ENCODE peak calls at places on chromosomes 16 and 17, in six cellular contexts. X is neural progenitor cell, T is OCI-LY7, I is GM23248, V is GM23338, F is hepatocyte. U is an unnamed sample.
A peak's percentile ranks its signal among the peaks of the same experiment; 100 is the strongest.

GRCh38 chr17:8785547-8786412 is 13.4 kb downstream of the MFSD6L start:
- DNase-seq in X (peak; percentile 86), I (peak; percentile 72), F (peak; percentile 83), V (peak; percentile 95), T (peak; percentile 34), U (peak; percentile 53)

GRCh38 chr16:4984174-4985000 is 26.3 kb downstream of the SEC14L5 start:
- DNase-seq in X (no peak), V (no peak), T (no peak), I (peak; percentile 9), F (no peak), U (no peak)

GRCh38 chr16:74465851-74466685 is 44.8 kb upstream of the CLEC18B start:
- DNase-seq in I (no peak), X (no peak), T (no peak), F (no peak), V (no peak), U (no peak)

GRCh38 chr17:74452027-74452840 is 14.2 kb upstream of the CD300A start:
- DNase-seq in T (no peak), X (no peak), F (no peak), V (no peak), I (peak; percentile 30), U (no peak)

GRCh38 chr16:65744401-65744800 is 622.1 kb upstream of the CDH5 start:
- DNase-seq in F (no peak), T (no peak), I (no peak), V (no peak), X (no peak), U (no peak)

GRCh38 chr16:3738128-3738527 is 20.8 kb upstream of the TRAP1 start:
- DNase-seq in X (no peak), F (no peak), T (no peak), V (no peak), I (no peak), U (no peak)

GRCh38 chr16:4263504-4264436 is 9.1 kb downstream of the TFAP4 start:
- DNase-seq in F (peak; percentile 86), I (peak; percentile 89), T (peak; percentile 30), V (peak; percentile 89), X (peak; percentile 73), U (no peak)

GRCh38 chr16:86484240-86484639 is 26.1 kb upstream of the FOXF1 start:
- DNase-seq in I (no peak), T (no peak), F (no peak), X (no peak), V (no peak), U (no peak)

GRCh38 chr16:53043986-53044571 is 8.6 kb downstream of the CHD9NB start:
- DNase-seq in X (peak; percentile 67), V (peak; percentile 94), F (peak; percentile 23), I (no peak), T (no peak), U (no peak)

GRCh38 chr17:64147110-64148016 is 17.4 kb upstream of the ERN1 start:
- DNase-seq in V (peak; percentile 25), F (no peak), X (no peak), T (peak; percentile 55), I (peak; percentile 36), U (peak; percentile 31)

GRCh38 chr17:73232587-73233373 is 28.9 kb downstream of the CPSF4L start:
- DNase-seq in T (peak; percentile 58), V (peak; percentile 63), X (peak; percentile 73), I (peak; percentile 67), F (peak; percentile 67), U (peak; percentile 53)

GRCh38 chr16:58114827-58115825 is 14.1 kb downstream of the CFAP20 start:
- DNase-seq in F (peak; percentile 58), I (peak; percentile 8), T (no peak), V (no peak), X (no peak), U (no peak)

GRCh38 chr17:5788266-5788900 is 204.1 kb upstream of the NLRP1 start:
- DNase-seq in T (no peak), V (no peak), I (peak; percentile 63), X (no peak), F (no peak), U (no peak)

GRCh38 chr17:81731271-81731670 is 19.2 kb downstream of the SLC25A10 start:
- DNase-seq in I (peak; percentile 67), V (no peak), X (no peak), F (peak; percentile 68), T (no peak), U (peak; percentile 47)

GRCh38 chr16:72202014-72202413 is 30.1 kb upstream of the PMFBP1 start:
- DNase-seq in V (no peak), X (no peak), I (peak; percentile 34), F (no peak), T (no peak), U (no peak)

GRCh38 chr17:2564876-2565275 is 28.6 kb upstream of the PAFAH1B1 start:
- DNase-seq in I (no peak), F (peak; percentile 45), X (no peak), T (no peak), V (no peak), U (no peak)

GRCh38 chr16:70749006-70749678 is 51.8 kb downstream of the VAC14 start:
- DNase-seq in T (no peak), I (no peak), F (no peak), V (no peak), X (no peak), U (no peak)

GRCh38 chr17:40068917-40069750 is 6.4 kb downstream of the THRA start:
- DNase-seq in F (peak; percentile 93), T (peak; percentile 70), X (peak; percentile 60), V (peak; percentile 76), I (peak; percentile 94), U (peak; percentile 66)

GRCh38 chr17:8393470-8394231 is 4.0 kb downstream of the RNF222 start:
- DNase-seq in X (no peak), V (no peak), I (no peak), F (no peak), T (peak; percentile 71), U (peak; percentile 41)

GRCh38 chr17:80031691-80032480 is 3.8 kb downstream of the TBC1D16 start:
- DNase-seq in T (no peak), V (no peak), F (no peak), X (no peak), I (no peak), U (peak; percentile 12)

GRCh38 chr16:8893426-8893825 is 11.3 kb downstream of the LITAFD start:
- DNase-seq in X (no peak), F (no peak), T (no peak), I (no peak), V (peak; percentile 32), U (no peak)

GRCh38 chr17:74245145-74245817 is 28.8 kb upstream of the DNAI2 start:
- DNase-seq in F (no peak), X (peak; percentile 91), T (no peak), V (peak; percentile 84), I (no peak), U (no peak)

GRCh38 chr17:77451271-77451893 is 310.6 kb downstream of the SEC14L1 start:
- DNase-seq in F (peak; percentile 91), T (peak; percentile 84), X (peak; percentile 97), I (peak; percentile 78), V (peak; percentile 95), U (peak; percentile 27)

GRCh38 chr17:54903375-54903774 is 2.7 kb downstream of the TOM1L1 start:
- DNase-seq in X (no peak), T (no peak), V (no peak), F (peak; percentile 44), I (peak; percentile 10), U (no peak)

DNA sequence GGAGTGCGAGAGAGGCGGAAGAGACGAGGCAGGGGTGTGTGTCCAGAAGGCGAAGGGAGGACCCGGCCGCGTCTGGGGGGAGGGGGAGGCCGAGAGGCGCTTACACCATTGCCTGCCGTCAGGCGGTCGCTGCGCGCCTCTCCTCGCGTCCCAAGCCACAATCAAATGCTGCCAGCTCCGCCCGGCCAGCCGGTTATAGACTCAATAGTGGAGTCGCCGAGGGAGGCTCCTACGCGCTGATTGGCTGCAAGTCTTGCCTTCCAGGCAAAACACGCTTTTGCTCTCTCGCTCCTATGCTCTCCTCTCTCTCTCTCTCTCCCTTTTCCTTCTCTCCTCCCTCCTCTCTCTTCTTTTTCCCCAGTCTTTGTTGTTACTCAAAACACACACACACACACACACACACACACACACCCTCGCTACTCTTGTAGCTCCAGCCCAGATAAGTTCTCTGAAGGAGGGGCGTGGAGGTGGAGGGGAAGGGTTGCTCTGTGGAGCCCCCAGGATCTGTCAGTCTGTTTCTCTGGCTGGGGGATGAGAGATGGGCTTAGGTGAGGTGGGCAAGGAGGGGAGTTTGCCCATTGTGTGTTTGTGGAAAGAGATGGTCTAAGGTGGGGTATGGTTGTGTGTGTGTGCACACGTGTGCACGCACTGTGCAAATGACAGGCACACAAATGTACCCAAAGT is at the start of gene DLX3:
- DNase-seq in T (no peak), F (peak; percentile 89), V (peak; percentile 93), I (peak; percentile 91), X (peak; percentile 95), U (no peak)
- TF ChIP-seq EZH2phosphoT487 in T (no peak), F (no peak), V (no peak), I (no peak), X (no peak), U (no peak)

DNA sequence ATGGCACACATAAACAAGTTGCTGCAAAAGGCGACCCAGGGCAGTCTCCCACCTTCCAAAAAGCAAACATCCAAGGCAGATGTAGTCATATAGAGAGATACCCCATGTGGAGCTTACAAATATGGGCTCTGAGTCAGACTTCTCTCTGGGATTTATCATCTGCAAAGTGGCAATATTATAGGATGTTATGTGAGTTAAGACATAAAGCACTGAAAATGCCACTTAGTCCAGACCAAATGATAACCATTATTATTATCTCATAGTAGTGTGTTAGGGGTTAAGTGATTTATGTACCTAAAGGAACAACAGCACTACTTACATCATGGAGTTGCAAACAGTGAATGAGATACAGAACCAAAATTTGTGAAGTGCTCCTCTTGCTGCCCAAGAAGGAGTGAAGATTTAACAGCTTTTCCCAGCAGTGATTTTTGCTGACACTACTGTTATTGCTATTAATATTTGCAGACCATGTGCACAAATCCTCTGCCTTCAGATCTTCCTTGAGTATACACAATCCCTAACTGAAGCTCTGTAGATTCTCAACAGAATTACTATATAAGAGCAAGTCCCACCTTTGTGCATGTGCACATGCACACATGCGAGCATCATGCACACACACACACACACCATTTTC is 560.0 kb upstream of the SALL1 start:
- DNase-seq in I (no peak), F (no peak), X (no peak), V (no peak), T (no peak), U (no peak)
- TF ChIP-seq EZH2phosphoT487 in I (no peak), F (no peak), X (no peak), V (no peak), T (no peak), U (no peak)

DNA sequence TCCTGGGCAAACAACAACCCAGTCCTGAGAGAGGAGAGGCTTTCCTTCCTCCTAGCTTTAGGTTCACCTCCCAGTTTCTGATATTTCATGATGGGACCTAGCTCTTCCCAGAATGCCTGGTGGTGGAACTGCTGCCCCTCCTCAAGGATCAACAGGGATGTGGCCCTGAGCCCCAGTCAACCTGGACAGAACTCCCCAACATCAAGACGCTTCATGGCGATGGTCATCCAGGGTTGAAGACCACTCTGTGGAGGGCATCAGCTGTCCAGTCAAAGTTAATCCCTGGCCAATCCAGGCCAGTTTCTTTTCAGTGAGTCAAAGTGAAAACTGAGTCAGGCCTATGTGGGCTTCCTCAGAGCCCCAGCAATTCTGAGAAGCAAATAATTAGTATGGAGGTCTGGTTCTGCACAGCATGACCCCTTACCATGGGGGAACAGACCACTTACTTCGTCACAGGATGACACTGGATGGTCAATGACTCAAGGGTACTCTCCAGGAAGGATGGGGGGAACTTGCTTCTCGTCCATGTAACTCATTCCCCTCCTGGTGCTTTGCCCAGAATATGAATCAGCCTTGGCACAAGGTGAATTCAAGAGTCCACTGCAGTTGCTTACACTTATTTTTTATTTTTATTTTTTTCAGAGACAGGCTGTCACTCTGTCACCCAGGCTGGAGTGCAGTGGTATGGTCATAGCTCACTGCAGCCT is 14.7 kb upstream of the XYLT2 start:
- DNase-seq in X (no peak), T (no peak), I (peak; percentile 93), V (no peak), F (no peak), U (no peak)
- TF ChIP-seq EZH2phosphoT487 in X (no peak), T (no peak), I (no peak), V (no peak), F (no peak), U (no peak)

GRCh38 chr17:30117548-30118155 is 1.0 kb downstream of the NSRP1 start:
- DNase-seq in V (no peak), F (no peak), I (peak; percentile 47), X (no peak), T (no peak), U (no peak)
- TF ChIP-seq EZH2phosphoT487 in V (no peak), F (no peak), I (no peak), X (no peak), T (no peak), U (no peak)